ENCODE peak calls at places on chromosomes 4 and X, in nine cellular contexts. P, I, C, W, V, J, B, A and D are unnamed samples.

GRCh38 chr4:117001077-117001476 is 84.3 kb downstream of the TRAM1L1 start:
- DNase-seq in P (no peak), I (no peak), C (no peak), W (no peak), V (no peak), J (no peak), B (peak), A (no peak), D (no peak)

GRCh38 chr4:73621357-73621756 is 1.1 kb upstream of the RASSF6 start:
- DNase-seq in P (no peak), I (no peak), C (no peak), W (no peak), V (no peak), J (no peak), B (no peak), A (no peak), D (no peak)

GRCh38 chr4:155578726-155579385 is 87.8 kb upstream of the GUCY1A1 start:
- DNase-seq in P (no peak), I (no peak), C (no peak), W (no peak), V (peak), J (no peak), B (no peak), A (no peak), D (no peak)

GRCh38 chr4:38531126-38531737 is 132.8 kb upstream of the KLF3 start:
- DNase-seq in P (no peak), I (no peak), C (no peak), W (no peak), V (peak), J (no peak), B (no peak), A (no peak), D (peak)

GRCh38 chrX:13387656-13388421 is 68.0 kb upstream of the ATXN3L start:
- DNase-seq in P (no peak), I (no peak), C (no peak), W (no peak), V (no peak), J (no peak), B (no peak), A (no peak), D (peak)

GRCh38 chr4:97498875-97499274 is 644.4 kb downstream of the STPG2 start:
- DNase-seq in P (peak), I (no peak), C (no peak), W (no peak), V (peak), J (no peak), B (no peak), A (no peak), D (peak)

GRCh38 chr4:89657931-89658700 is 178.8 kb downstream of the SNCA start:
- DNase-seq in P (no peak), I (no peak), C (no peak), W (no peak), V (peak), J (no peak), B (no peak), A (no peak), D (peak)

GRCh38 chrX:9786839-9787635 is 808 bp downstream of the SHROOM2 start:
- DNase-seq in P (no peak), I (no peak), C (no peak), W (no peak), V (no peak), J (no peak), B (no peak), A (no peak), D (no peak)

GRCh38 chr4:25756503-25756902 is 100.9 kb downstream of the SLC34A2 start:
- DNase-seq in P (no peak), I (no peak), C (no peak), W (no peak), V (no peak), J (no peak), B (peak), A (peak), D (no peak)

GRCh38 chr4:153542835-153543234 is 76.7 kb downstream of the TMEM131L start:
- DNase-seq in P (no peak), I (no peak), C (no peak), W (no peak), V (no peak), J (no peak), B (no peak), A (no peak), D (no peak)

GRCh38 chrX:129653985-129654651 is 638 bp downstream of the APLN start:
- DNase-seq in P (no peak), I (no peak), C (no peak), W (no peak), V (no peak), J (no peak), B (no peak), A (no peak), D (peak)

GRCh38 chr4:89755210-89755609 is 81.8 kb downstream of the SNCA start:
- DNase-seq in P (no peak), I (no peak), C (no peak), W (no peak), V (peak), J (no peak), B (no peak), A (no peak), D (peak)

GRCh38 chr4:165994706-165995105 is 121.7 kb downstream of the TLL1 start:
- DNase-seq in P (no peak), I (no peak), C (no peak), W (no peak), V (peak), J (no peak), B (no peak), A (no peak), D (peak)

GRCh38 chrX:148530464-148531077 is 30.2 kb downstream of the AFF2 start:
- DNase-seq in P (no peak), I (no peak), C (no peak), W (no peak), V (peak), J (no peak), B (no peak), A (no peak), D (peak)